ENCODE peak calls at places on chromosomes 1 and 21, in ten cellular contexts. W is MCF 10A, O is AG09309, I is cardiac fibroblast, H is tibial nerve, S is sigmoid colon, R is MM.1S, F is coronary artery, D is upper lobe of right lung, M is keratinocyte. X is an unnamed sample.

GRCh38 chr1:145961109-145961424 is 3.2 kb upstream of the LIX1L start:
- DNase-seq in O (no peak), F (no peak), I (no peak), R (no peak), D (peak; percentile 65), S (no peak), W (no peak), H (no peak), M (no peak), X (no peak)

GRCh38 chr21:15138475-15138874 is 73.7 kb upstream of the NRIP1 start:
- DNase-seq in W (peak; percentile 13), M (no peak), R (no peak), F (no peak), H (no peak), I (no peak), S (no peak), D (no peak), O (no peak), X (no peak)

GRCh38 chr1:147491098-147491497 is 50.2 kb upstream of the BCL9 start:
- DNase-seq in O (no peak), W (no peak), H (no peak), M (no peak), F (no peak), I (no peak), D (no peak), S (no peak), R (no peak), X (no peak)

GRCh38 chr21:26171310-26172100 is 935 bp upstream of the APP start:
- DNase-seq in M (no peak), S (no peak), H (no peak), R (no peak), I (no peak), D (no peak), O (no peak), F (no peak), W (no peak), X (no peak)

GRCh38 chr1:220516014-220516721 is 11.8 kb upstream of the MARK1 start:
- DNase-seq in I (no peak), O (no peak), S (no peak), M (peak; percentile 80), F (no peak), D (no peak), R (no peak), W (peak; percentile 19), H (no peak), X (no peak)

GRCh38 chr1:178870944-178871343 is at the start of gene ANGPTL1:
- DNase-seq in W (no peak), H (no peak), S (no peak), O (no peak), I (peak; percentile 39), F (no peak), D (no peak), R (no peak), M (no peak), X (no peak)

GRCh38 chr1:89611721-89612120 is 21.2 kb upstream of the LRRC8C start:
- DNase-seq in F (no peak), H (no peak), M (no peak), R (no peak), W (no peak), I (no peak), D (no peak), S (no peak), O (no peak), X (no peak)

GRCh38 chr21:34091032-34091431 is 17.7 kb downstream of the MRPS6 start:
- DNase-seq in D (no peak), R (no peak), W (no peak), I (no peak), M (no peak), H (no peak), F (no peak), O (no peak), S (no peak), X (no peak)

GRCh38 chr1:29592731-29593130 is 356.4 kb downstream of the PTPRU start:
- DNase-seq in F (peak; percentile 50), S (no peak), W (no peak), R (no peak), M (no peak), I (no peak), D (no peak), O (no peak), H (no peak), X (peak; percentile 47)

GRCh38 chr21:35663856-35664606 is 396.3 kb downstream of the SETD4 start:
- DNase-seq in O (no peak), D (no peak), M (no peak), R (no peak), W (no peak), F (no peak), H (no peak), I (no peak), S (no peak), X (no peak)

GRCh38 chr1:67759692-67760029 is 73.6 kb downstream of the GNG12 start:
- DNase-seq in M (no peak), D (no peak), H (no peak), R (no peak), W (no peak), S (no peak), I (no peak), F (no peak), O (no peak), X (no peak)

GRCh38 chr1:231278100-231278790 is 37.2 kb downstream of the GNPAT start:
- DNase-seq in H (no peak), R (no peak), D (peak; percentile 71), M (no peak), I (peak; percentile 8), W (peak; percentile 51), F (no peak), S (no peak), O (no peak), X (no peak)

GRCh38 chr1:67214420-67215174 is 48.3 kb downstream of the IL23R start:
- DNase-seq in W (peak; percentile 48), F (no peak), S (no peak), D (no peak), O (no peak), H (no peak), M (no peak), I (peak; percentile 34), R (peak; percentile 72), X (no peak)

DNA sequence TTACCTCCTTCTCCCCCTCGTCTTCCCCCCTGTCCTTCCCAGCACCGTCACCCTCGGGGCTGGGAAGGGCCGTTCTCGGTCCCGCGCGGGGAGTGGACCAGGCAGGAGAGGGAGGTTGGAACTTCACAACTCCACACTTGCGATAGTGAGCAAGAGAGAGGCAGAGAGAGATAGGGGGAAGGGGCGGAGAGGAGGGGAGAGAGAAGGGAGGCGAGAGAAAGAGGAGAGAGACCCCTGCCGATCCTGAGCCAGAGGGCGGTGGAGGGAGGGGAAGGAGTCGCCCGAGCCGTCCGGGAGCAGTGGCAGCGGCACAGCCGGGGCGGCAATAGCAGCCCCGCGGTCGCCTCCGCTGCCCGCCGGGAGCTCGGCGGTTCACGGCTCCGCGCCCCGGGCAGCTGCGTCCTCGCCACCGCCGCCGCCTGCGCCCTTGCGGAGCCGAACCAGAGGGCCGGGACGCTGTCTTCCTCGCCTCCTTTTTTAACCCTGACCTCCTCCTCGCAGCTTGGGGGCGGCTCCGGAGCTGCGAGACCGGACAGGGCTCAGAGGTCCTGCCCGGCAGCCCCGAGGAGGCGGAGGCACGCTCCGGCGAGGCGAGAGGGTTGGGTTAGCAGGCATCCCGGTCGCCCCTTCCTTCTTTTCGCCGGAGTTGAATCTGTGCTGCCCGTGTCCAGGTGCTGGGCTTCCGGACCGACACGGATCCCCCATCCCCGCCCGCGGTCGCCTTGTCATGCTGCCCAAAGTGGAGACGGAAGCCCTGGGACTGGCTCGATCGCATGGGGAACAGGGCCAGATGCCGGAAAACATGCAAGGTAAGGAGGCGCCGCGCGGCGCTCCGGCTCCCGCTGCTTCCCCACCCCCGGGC is 11.7 kb downstream of the NR5A2 start:
- DNase-seq in R (peak; percentile 46), O (no peak), I (no peak), S (no peak), M (no peak), W (peak; percentile 51), H (no peak), D (peak; percentile 72), F (peak; percentile 72), X (peak; percentile 69)
- TF ChIP-seq CTCF in R (no peak), O (no peak), I (no peak), S (no peak), M (no peak), W (no peak), H (no peak), D (no peak), F (no peak), X (no peak)

DNA sequence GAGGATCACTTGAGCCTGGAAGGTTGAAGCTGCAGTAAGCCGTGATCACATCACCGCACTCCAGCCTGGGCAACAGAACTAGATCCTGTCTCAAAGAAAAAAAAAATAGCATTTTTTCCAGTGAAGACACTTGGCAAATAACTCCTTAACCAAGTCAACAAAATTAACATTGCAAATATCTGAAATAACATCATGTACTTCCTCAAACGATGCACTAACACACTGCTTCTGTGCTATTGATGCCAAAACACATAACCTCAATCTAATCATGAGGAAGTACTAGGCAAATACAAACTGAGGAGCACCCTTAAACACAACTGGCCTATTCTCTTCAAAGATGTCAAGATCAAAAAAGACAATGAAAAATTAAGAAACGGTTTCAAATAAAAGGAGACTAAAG is 32.3 kb downstream of the PABPC4 start:
- DNase-seq in O (no peak), W (no peak), R (no peak), I (no peak), S (no peak), F (no peak), M (no peak), H (no peak), D (no peak), X (no peak)
- TF ChIP-seq CTCF in O (no peak), W (no peak), R (no peak), I (no peak), S (no peak), F (no peak), M (no peak), H (no peak), D (no peak), X (no peak)

DNA sequence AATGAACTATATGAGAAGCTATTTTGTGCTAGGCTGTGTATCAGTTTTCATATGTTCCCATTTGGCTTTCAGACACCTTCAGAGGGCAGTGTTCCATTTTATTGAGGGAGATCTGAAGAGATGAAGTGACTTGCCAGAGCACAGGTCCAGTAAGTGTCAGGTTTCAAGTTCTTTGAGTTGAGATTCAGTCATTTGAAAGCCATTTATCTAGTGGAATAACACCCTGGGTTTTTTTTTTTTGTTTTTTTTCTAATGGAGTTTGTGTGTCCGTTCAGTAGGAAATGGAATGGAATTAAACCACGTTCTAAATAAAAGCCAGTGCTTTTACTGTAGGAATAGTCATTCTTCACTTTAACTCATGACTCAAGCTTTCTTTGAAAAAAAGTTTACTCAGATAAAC is 652.9 kb upstream of the USP24 start:
- DNase-seq in R (no peak), H (no peak), S (no peak), D (no peak), O (peak; percentile 32), W (peak; percentile 32), F (no peak), I (peak; percentile 15), M (no peak), X (no peak)
- TF ChIP-seq CTCF in R (no peak), H (no peak), S (no peak), D (no peak), O (peak; percentile 36), W (no peak), F (no peak), I (no peak), M (no peak), X (no peak)

DNA sequence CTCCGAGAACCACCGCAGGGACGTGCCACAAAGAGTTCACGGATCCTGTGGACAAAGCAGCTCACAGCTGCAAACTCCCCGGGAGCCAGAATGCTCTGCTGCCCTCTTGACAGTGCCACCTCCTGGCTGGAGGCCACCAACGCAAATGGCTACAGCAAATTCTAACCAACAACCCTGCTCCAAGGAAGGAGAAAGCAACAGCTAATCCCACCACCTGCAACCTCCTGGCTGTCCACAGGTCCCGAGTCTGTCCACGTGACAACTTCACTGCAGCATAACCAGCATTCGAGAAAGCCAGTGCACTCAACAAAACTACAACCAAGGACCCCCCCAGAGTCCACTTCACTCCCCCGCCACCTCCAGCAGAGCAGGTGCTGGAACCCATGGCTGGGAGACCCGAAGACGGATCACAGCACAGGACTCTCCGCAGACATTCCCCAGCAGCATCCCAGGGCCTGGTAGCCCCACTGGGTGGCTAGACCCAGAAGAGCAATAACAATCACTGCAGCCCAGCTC is 17.3 kb downstream of the POFUT2 start:
- DNase-seq in W (no peak), D (no peak), O (no peak), I (no peak), F (peak; percentile 54), S (peak; percentile 46), M (no peak), H (peak; percentile 3), R (no peak), X (peak; percentile 50)
- TF ChIP-seq CTCF in W (no peak), D (peak; percentile 7), O (peak; percentile 36), I (no peak), F (no peak), S (no peak), M (peak; percentile 54), H (no peak), R (peak; percentile 39), X (peak; percentile 20)